ENCODE peak calls at places on chromosomes 5 and 9, in six cellular contexts. R, D, E, M, O and X are unnamed samples.

GRCh38 chr9:73143606-73144328 is 7.9 kb upstream of the ANXA1 start:
- DNase-seq in O (no peak), M (peak), R (no peak), E (no peak), D (no peak), X (no peak)

GRCh38 chr9:71830131-71830530 is 61.8 kb upstream of the CEMIP2 start:
- DNase-seq in D (no peak), E (no peak), O (no peak), R (no peak), M (no peak), X (no peak)

GRCh38 chr9:35920004-35920658 is 10.8 kb downstream of the SPAAR start:
- DNase-seq in O (no peak), M (no peak), D (no peak), R (no peak), E (no peak), X (no peak)

GRCh38 chr9:16213781-16214515 is 656.5 kb downstream of the BNC2 start:
- DNase-seq in M (peak), R (peak), O (no peak), E (peak), D (peak), X (peak)

GRCh38 chr9:93225417-93225816 is 41.5 kb downstream of the WNK2 start:
- DNase-seq in O (no peak), M (no peak), D (no peak), R (no peak), E (no peak), X (no peak)

GRCh38 chr5:73591102-73591695 is 25.7 kb downstream of the UTP15 start:
- DNase-seq in E (peak), O (peak), R (no peak), D (no peak), M (peak), X (no peak)

GRCh38 chr5:82365744-82366228 is 87.6 kb upstream of the RPS23 start:
- DNase-seq in E (no peak), R (no peak), D (no peak), M (peak), O (no peak), X (no peak)

GRCh38 chr9:125460883-125461475 is 199.4 kb downstream of the GAPVD1 start:
- DNase-seq in O (no peak), M (no peak), R (no peak), D (no peak), E (no peak), X (no peak)

GRCh38 chr9:94084314-94084713 is at the start of gene PTPDC1:
- DNase-seq in D (no peak), R (no peak), M (peak), O (peak), E (peak), X (peak)

GRCh38 chr5:58932057-58932594 is 349.3 kb downstream of the RAB3C start:
- DNase-seq in M (no peak), D (no peak), E (no peak), R (no peak), O (no peak), X (no peak)

GRCh38 chr5:149135536-149136201 is 5.6 kb upstream of the ABLIM3 start:
- DNase-seq in D (no peak), M (peak), O (no peak), R (no peak), E (no peak), X (no peak)

GRCh38 chr5:79742549-79743136 is 53.0 kb downstream of the CMYA5 start:
- DNase-seq in E (no peak), M (no peak), R (no peak), O (no peak), D (no peak), X (no peak)

GRCh38 chr5:123089572-123089970 is 530 bp downstream of the PRDM6 start:
- DNase-seq in M (peak), D (peak), R (peak), E (no peak), O (peak), X (no peak)

GRCh38 chr5:42057254-42057690 is 132.2 kb downstream of the FBXO4 start:
- DNase-seq in D (no peak), M (peak), E (peak), O (peak), R (no peak), X (peak)

GRCh38 chr9:34651876-34652602 is at the start of gene IL11RA:
- DNase-seq in O (peak), E (peak), M (peak), D (peak), R (peak), X (peak)

GRCh38 chr5:18394154-18394804 is 760.0 kb downstream of the TAF11L14 start:
- DNase-seq in O (peak), R (no peak), D (peak), M (peak), E (peak), X (peak)

GRCh38 chr5:119243888-119244287 is 111.9 kb upstream of the TNFAIP8 start:
- DNase-seq in D (no peak), O (peak), M (peak), R (no peak), E (no peak), X (no peak)

GRCh38 chr5:123696948-123697347 is 185.0 kb downstream of the CSNK1G3 start:
- DNase-seq in M (peak), E (no peak), D (no peak), R (peak), O (no peak), X (peak)

GRCh38 chr9:117679425-117679824 is 24.8 kb upstream of the TLR4 start:
- DNase-seq in R (no peak), D (no peak), O (no peak), M (no peak), E (no peak), X (no peak)

GRCh38 chr9:129102791-129103594 is 7.6 kb downstream of the CRAT start:
- DNase-seq in R (peak), O (peak), D (no peak), E (peak), M (peak), X (peak)

GRCh38 chr5:82168294-82168693 is 109.9 kb downstream of the RPS23 start:
- DNase-seq in R (no peak), O (peak), D (no peak), M (no peak), E (no peak), X (no peak)

GRCh38 chr9:36398745-36399144 is 1.3 kb downstream of the RNF38 start:
- DNase-seq in O (no peak), D (no peak), M (peak), E (no peak), R (no peak), X (no peak)

GRCh38 chr5:7622498-7622897 is 226.6 kb downstream of the ADCY2 start:
- DNase-seq in R (no peak), E (no peak), M (no peak), O (no peak), D (no peak), X (no peak)

GRCh38 chr5:167352801-167353200 is 938.6 kb upstream of the WWC1 start:
- DNase-seq in M (no peak), R (no peak), O (no peak), E (no peak), D (no peak), X (no peak)

GRCh38 chr5:106876665-106877194 is 794.0 kb downstream of the EFNA5 start:
- DNase-seq in R (no peak), D (no peak), O (peak), M (peak), E (no peak), X (no peak)

GRCh38 chr5:141778211-141778610 is 96.2 kb upstream of the ARAP3 start:
- DNase-seq in R (no peak), E (peak), M (peak), D (no peak), O (peak), X (no peak)

GRCh38 chr5:82375488-82376294 is 97.5 kb upstream of the RPS23 start:
- DNase-seq in E (no peak), M (no peak), D (no peak), R (no peak), O (no peak), X (no peak)

GRCh38 chr9:132780230-132781007 is 97.7 kb downstream of the AK8 start:
- DNase-seq in D (no peak), E (no peak), R (no peak), M (no peak), O (no peak), X (no peak)

GRCh38 chr5:132237141-132237540 is 9.5 kb upstream of the P4HA2 start:
- DNase-seq in M (no peak), E (no peak), D (peak), R (no peak), O (no peak), X (no peak)

GRCh38 chr5:10762776-10763500 is 1.9 kb upstream of the DAP start:
- DNase-seq in E (no peak), O (no peak), R (no peak), M (no peak), D (no peak), X (no peak)
- TF ChIP-seq CTCF in E (no peak), O (no peak), R (no peak), M (no peak), D (no peak), X (no peak)

GRCh38 chr9:38318755-38319495 is 73.6 kb upstream of the ALDH1B1 start:
- DNase-seq in O (no peak), R (no peak), E (no peak), M (peak), D (no peak), X (no peak)
- H3K4me3 ChIP-seq in O (no peak), R (peak), E (no peak), M (no peak), D (peak), X (no peak)

GRCh38 chr9:137168907-137169763 is 716 bp downstream of the LRRC26 start:
- DNase-seq in R (no peak), D (no peak), O (peak), E (peak), M (peak), X (no peak)
- TF ChIP-seq CTCF in R (no peak), D (no peak), O (no peak), E (no peak), M (no peak), X (no peak)

GRCh38 chr5:112861638-112861985 is 525 bp downstream of the SRP19 start:
- DNase-seq in O (no peak), E (no peak), R (no peak), D (no peak), M (no peak), X (no peak)

GRCh38 chr5:112862085-112862484 is 998 bp downstream of the SRP19 start:
- DNase-seq in E (no peak), D (no peak), O (peak), R (no peak), M (peak), X (no peak)

GRCh38 chr5:112863549-112863948 is 2.5 kb downstream of the SRP19 start:
- DNase-seq in R (no peak), E (no peak), D (no peak), M (no peak), O (no peak), X (peak)

GRCh38 chr5:112857866-112858265 is 3.2 kb upstream of the SRP19 start:
- DNase-seq in E (no peak), O (no peak), R (no peak), D (no peak), M (no peak), X (no peak)

GRCh38 chr5:112860929-112861637 is at the start of gene SRP19:
- DNase-seq in D (peak), E (peak), M (peak), R (peak), O (peak), X (peak)
- H3K4me3 ChIP-seq in D (peak), E (peak), M (peak), R (peak), O (peak), X (peak)